ENCODE peak calls at places on chromosomes 6 and 20, in ten cellular contexts. N, I, Z, Y, X, B, J, C, L and S are unnamed samples. For H3K27me3 and H3K4me1, the result is how much of the 10 kb centered on the place peaks cover.

GRCh38 chr6:79586548-79586947 is 44.6 kb upstream of the SH3BGRL2 start:
- DNase-seq in N (no peak), I (no peak), Z (no peak), Y (no peak), X (no peak), B (no peak), J (no peak), C (peak), L (no peak), S (no peak)

GRCh38 chr6:29951882-29952281 is 9.6 kb downstream of the HLA-A start:
- DNase-seq in N (no peak), I (no peak), Z (no peak), Y (no peak), X (no peak), B (no peak), J (no peak), C (no peak), L (no peak), S (no peak)

GRCh38 chr20:4844766-4845465 is 123.2 kb downstream of the PRND start:
- DNase-seq in N (no peak), I (no peak), Z (no peak), Y (no peak), X (no peak), B (no peak), J (no peak), C (no peak), L (no peak), S (no peak)

GRCh38 chr20:5844063-5844681 is 94.0 kb downstream of the SHLD1 start:
- DNase-seq in N (no peak), I (peak), Z (no peak), Y (no peak), X (no peak), B (no peak), J (no peak), C (no peak), L (peak), S (peak)

GRCh38 chr20:10558635-10559187 is 115.1 kb downstream of the JAG1 start:
- DNase-seq in N (no peak), I (no peak), Z (no peak), Y (no peak), X (no peak), B (no peak), J (no peak), C (peak), L (peak), S (no peak)

GRCh38 chr6:11983306-11983705 is 28.8 kb upstream of the HIVEP1 start:
- DNase-seq in N (no peak), I (no peak), Z (no peak), Y (no peak), X (no peak), B (no peak), J (no peak), C (no peak), L (no peak), S (no peak)

GRCh38 chr6:154403803-154404202 is 47.2 kb upstream of the IPCEF1 start:
- DNase-seq in N (no peak), I (peak), Z (no peak), Y (no peak), X (no peak), B (peak), J (peak), C (no peak), L (no peak), S (peak)

GRCh38 chr6:136766274-136766673 is 26.0 kb downstream of the MAP3K5 start:
- DNase-seq in N (no peak), I (no peak), Z (no peak), Y (no peak), X (no peak), B (no peak), J (no peak), C (no peak), L (no peak), S (no peak)

GRCh38 chr6:112332274-112332673 is 14.9 kb upstream of the RFPL4B start:
- DNase-seq in N (no peak), I (no peak), Z (no peak), Y (no peak), X (no peak), B (no peak), J (no peak), C (no peak), L (no peak), S (no peak)

GRCh38 chr6:129663531-129663930 is 46.4 kb downstream of the ARHGAP18 start:
- DNase-seq in N (no peak), I (no peak), Z (no peak), Y (no peak), X (no peak), B (no peak), J (no peak), C (no peak), L (no peak), S (no peak)

GRCh38 chr6:129662406-129662766 is 47.6 kb downstream of the ARHGAP18 start:
- DNase-seq in N (peak), I (no peak), Z (no peak), Y (no peak), X (no peak), B (no peak), J (no peak), C (no peak), L (no peak), S (no peak)

GRCh38 chr6:129661478-129662405 is 48.2 kb downstream of the ARHGAP18 start:
- DNase-seq in N (no peak), I (peak), Z (no peak), Y (no peak), X (no peak), B (no peak), J (no peak), C (no peak), L (no peak), S (no peak)

GRCh38 chr6:129665555-129665954 is 44.4 kb downstream of the ARHGAP18 start:
- DNase-seq in N (no peak), I (no peak), Z (no peak), Y (no peak), X (no peak), B (no peak), J (no peak), C (no peak), L (no peak), S (no peak)

DNA sequence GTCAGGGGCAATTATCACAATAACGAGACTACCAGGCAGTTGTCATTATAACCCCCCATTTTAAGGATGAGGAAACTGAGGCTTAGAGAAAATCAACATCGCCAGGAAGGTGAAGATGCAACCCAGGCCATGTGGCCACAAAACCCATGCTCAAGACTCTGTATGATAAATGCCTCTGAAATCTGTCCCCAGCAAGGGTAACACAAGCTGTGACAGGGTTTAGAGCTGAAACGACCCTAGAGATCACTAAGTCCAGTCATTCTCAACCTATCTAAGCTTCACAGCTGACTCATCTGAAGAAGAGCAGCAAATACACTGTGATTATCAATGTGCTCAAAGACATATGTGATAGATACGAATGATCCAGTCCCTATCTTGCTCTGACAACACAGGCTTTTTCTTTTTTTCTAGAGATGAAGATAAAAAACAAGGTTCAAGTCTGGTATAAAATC is 47.0 kb downstream of the ARHGAP18 start:
- DNase-seq in N (no peak), I (no peak), Z (no peak), Y (no peak), X (no peak), B (no peak), J (no peak), C (no peak), L (no peak), S (no peak)
- H3K27ac ChIP-seq in N (peak), I (no peak), Z (no peak), Y (no peak), X (no peak), B (no peak), J (no peak), C (no peak), L (no peak), S (no peak)

DNA sequence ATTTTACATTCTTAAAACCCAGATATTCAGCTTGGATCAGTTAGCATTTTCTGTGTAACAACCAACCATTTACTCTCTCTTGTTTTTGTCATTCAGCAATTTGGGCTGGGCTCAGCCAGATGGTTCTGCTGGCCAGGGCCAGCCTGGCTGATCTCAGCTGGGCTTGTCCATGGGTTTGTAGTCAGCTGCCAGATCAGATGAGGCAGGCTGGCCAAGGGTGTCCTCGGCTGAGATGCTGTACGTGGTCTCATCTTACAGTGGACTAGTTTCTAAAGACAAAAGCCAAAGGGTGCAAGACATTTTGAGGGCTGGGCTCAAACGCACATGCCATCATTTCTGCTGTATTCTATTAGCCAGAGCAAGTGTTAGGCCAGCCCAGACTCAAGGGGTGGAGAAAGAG is 16.0 kb upstream of the FAM210B start:
- DNase-seq in N (no peak), I (no peak), Z (no peak), Y (no peak), X (no peak), B (no peak), J (no peak), C (no peak), L (no peak), S (no peak)
- H3K27me3 ChIP-seq in N (under half), I (under half), Z (under half), Y (under half), X (under half), B (under half), J (under half), C (under half), L (under half), S (under half)

GRCh38 chr6:15716889-15717288 is 54.1 kb upstream of the DTNBP1 start:
- DNase-seq in N (no peak), I (no peak), Z (no peak), Y (no peak), X (no peak), B (no peak), J (no peak), C (no peak), L (no peak), S (no peak)
- H3K4me1 ChIP-seq in N (under half), I (under half), Z (under half), Y (under half), X (under half), B (under half), J (under half), C (under half), L (under half), S (under half)

GRCh38 chr6:160431791-160432404 is 83.7 kb downstream of the SLC22A3 start:
- DNase-seq in N (no peak), I (no peak), Z (no peak), Y (no peak), X (no peak), B (no peak), J (no peak), C (no peak), L (no peak), S (no peak)

GRCh38 chr6:160431231-160431630 is 83.1 kb downstream of the SLC22A3 start:
- DNase-seq in N (no peak), I (no peak), Z (no peak), Y (no peak), X (no peak), B (peak), J (peak), C (no peak), L (no peak), S (no peak)

GRCh38 chr6:160430741-160431140 is 82.6 kb downstream of the SLC22A3 start:
- DNase-seq in N (no peak), I (no peak), Z (no peak), Y (no peak), X (no peak), B (peak), J (no peak), C (no peak), L (no peak), S (no peak)

GRCh38 chr6:160428818-160429744 is 80.9 kb downstream of the SLC22A3 start:
- DNase-seq in N (no peak), I (no peak), Z (no peak), Y (peak), X (no peak), B (peak), J (no peak), C (peak), L (no peak), S (no peak)

GRCh38 chr6:160430203-160430602 is 82.0 kb downstream of the SLC22A3 start:
- DNase-seq in N (no peak), I (no peak), Z (no peak), Y (no peak), X (no peak), B (no peak), J (no peak), C (no peak), L (no peak), S (no peak)
- H3K27ac ChIP-seq in N (no peak), I (no peak), Z (no peak), Y (no peak), X (no peak), B (no peak), J (peak), C (no peak), L (no peak), S (no peak)